ENCODE peak calls at places on chromosome 7, in eight cellular contexts. W, L, E, I, A, M, V and J are unnamed samples. For H3K36me3 and H3K27me3, the result is how much of the 10 kb centered on the place peaks cover.

GRCh38 chr7:108456845-108457540 is 757 bp upstream of the NRCAM start:
- DNase-seq in W (peak), L (no peak), E (no peak), I (no peak), A (no peak), M (no peak), V (no peak), J (no peak)

GRCh38 chr7:1812693-1813393 is 142.8 kb downstream of the ELFN1 start:
- DNase-seq in W (peak), L (no peak), E (no peak), I (no peak), A (peak), M (no peak), V (no peak), J (no peak)

GRCh38 chr7:149799397-149800168 is 26.2 kb upstream of the ZNF467 start:
- DNase-seq in W (peak), L (no peak), E (no peak), I (peak), A (peak), M (no peak), V (peak), J (no peak)

GRCh38 chr7:123828805-123829204 is 16.2 kb upstream of the HYAL4 start:
- DNase-seq in W (no peak), L (no peak), E (no peak), I (no peak), A (no peak), M (no peak), V (no peak), J (no peak)

GRCh38 chr7:77566421-77566820 is 29.3 kb downstream of the PTPN12 start:
- DNase-seq in W (no peak), L (no peak), E (no peak), I (no peak), A (no peak), M (no peak), V (no peak), J (no peak)

GRCh38 chr7:48105045-48105444 is 16.0 kb downstream of the UPP1 start:
- DNase-seq in W (no peak), L (no peak), E (no peak), I (no peak), A (no peak), M (no peak), V (no peak), J (no peak)

GRCh38 chr7:253491-254336 is 36.3 kb upstream of the FOXL3 start:
- DNase-seq in W (no peak), L (no peak), E (no peak), I (no peak), A (no peak), M (no peak), V (no peak), J (no peak)

GRCh38 chr7:87056346-87056745 is 3.1 kb downstream of the ELAPOR2 start:
- DNase-seq in W (no peak), L (no peak), E (no peak), I (no peak), A (no peak), M (no peak), V (no peak), J (no peak)

GRCh38 chr7:128003787-128004186 is 27.4 kb downstream of the LRRC4 start:
- DNase-seq in W (no peak), L (no peak), E (no peak), I (no peak), A (no peak), M (no peak), V (no peak), J (no peak)

GRCh38 chr7:142866361-142867096 is 11.7 kb downstream of the EPHB6 start:
- DNase-seq in W (peak), L (peak), E (no peak), I (no peak), A (peak), M (no peak), V (peak), J (no peak)

GRCh38 chr7:122310119-122311021 is 5.8 kb upstream of the FEZF1 start:
- DNase-seq in W (peak), L (no peak), E (no peak), I (no peak), A (peak), M (peak), V (no peak), J (no peak)

GRCh38 chr7:22801907-22802306 is 20.7 kb downstream of the TOMM7 start:
- DNase-seq in W (no peak), L (no peak), E (no peak), I (no peak), A (no peak), M (no peak), V (no peak), J (no peak)

GRCh38 chr7:73899731-73900142 is 38.8 kb downstream of the TMEM270 start:
- DNase-seq in W (no peak), L (peak), E (peak), I (no peak), A (no peak), M (no peak), V (peak), J (peak)

GRCh38 chr7:92953657-92954056 is 117.3 kb upstream of the CDK6 start:
- DNase-seq in W (peak), L (no peak), E (no peak), I (no peak), A (no peak), M (no peak), V (no peak), J (no peak)

GRCh38 chr7:55206235-55207029 is 158.7 kb upstream of the LANCL2 start:
- DNase-seq in W (no peak), L (peak), E (peak), I (no peak), A (no peak), M (no peak), V (no peak), J (peak)

GRCh38 chr7:70459546-70459945 is 672.4 kb upstream of the GALNT17 start:
- DNase-seq in W (no peak), L (no peak), E (no peak), I (no peak), A (no peak), M (no peak), V (no peak), J (no peak)

GRCh38 chr7:70460562-70460961 is 671.4 kb upstream of the GALNT17 start:
- DNase-seq in W (no peak), L (no peak), E (no peak), I (no peak), A (no peak), M (no peak), V (no peak), J (no peak)

GRCh38 chr7:70466725-70467364 is 665.1 kb upstream of the GALNT17 start:
- DNase-seq in W (no peak), L (no peak), E (no peak), I (no peak), A (no peak), M (no peak), V (no peak), J (no peak)

GRCh38 chr7:70460066-70460465 is 671.9 kb upstream of the GALNT17 start:
- DNase-seq in W (no peak), L (no peak), E (no peak), I (no peak), A (no peak), M (no peak), V (no peak), J (no peak)

GRCh38 chr7:70463332-70463938 is 668.5 kb upstream of the GALNT17 start:
- DNase-seq in W (no peak), L (no peak), E (no peak), I (no peak), A (no peak), M (no peak), V (no peak), J (no peak)
- H3K27ac ChIP-seq in W (no peak), L (no peak), E (no peak), I (no peak), A (no peak), M (no peak), V (no peak), J (no peak)

GRCh38 chr7:116902811-116903210 is 40.4 kb downstream of the CAPZA2 start:
- DNase-seq in W (no peak), L (no peak), E (no peak), I (no peak), A (no peak), M (no peak), V (no peak), J (no peak)

GRCh38 chr7:116895849-116896248 is 33.5 kb downstream of the CAPZA2 start:
- DNase-seq in W (no peak), L (no peak), E (no peak), I (no peak), A (no peak), M (no peak), V (no peak), J (no peak)

GRCh38 chr7:116901143-116901542 is 38.8 kb downstream of the CAPZA2 start:
- DNase-seq in W (no peak), L (no peak), E (no peak), I (no peak), A (no peak), M (no peak), V (no peak), J (no peak)

GRCh38 chr7:116897661-116898060 is 35.3 kb downstream of the CAPZA2 start:
- DNase-seq in W (no peak), L (peak), E (peak), I (no peak), A (no peak), M (no peak), V (no peak), J (no peak)

DNA sequence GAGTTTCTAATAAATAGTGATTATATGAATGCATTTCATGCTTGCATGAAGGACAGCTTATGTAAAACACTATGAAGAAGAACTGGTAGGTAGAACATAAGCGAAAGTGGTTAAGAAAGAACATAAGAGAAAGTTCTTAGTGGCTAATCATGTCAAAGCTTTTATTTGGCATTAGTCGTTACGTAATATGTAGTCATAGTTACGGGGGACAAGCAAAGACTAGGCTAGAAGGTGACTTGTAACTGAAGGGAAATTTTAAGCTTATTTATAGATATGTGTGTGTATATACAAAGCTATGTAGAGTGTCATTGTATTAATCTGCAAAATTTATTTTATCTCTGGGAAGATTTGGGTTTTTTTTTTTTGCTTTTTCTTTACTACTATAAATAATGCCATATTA is 36.9 kb downstream of the CAPZA2 start:
- DNase-seq in W (no peak), L (no peak), E (no peak), I (no peak), A (no peak), M (no peak), V (no peak), J (no peak)
- H3K36me3 ChIP-seq in W (under half), L (under half), E (under half), I (under half), A (half or more), M (under half), V (under half), J (under half)

GRCh38 chr7:103148131-103148993 is 537 bp downstream of the NAPEPLD start:
- DNase-seq in W (no peak), L (peak), E (no peak), I (no peak), A (no peak), M (no peak), V (no peak), J (no peak)
- H3K27me3 ChIP-seq in W (under half), L (under half), E (under half), I (under half), A (under half), M (under half), V (under half), J (under half)

GRCh38 chr7:36045275-36045674 is 107.8 kb upstream of the EEPD1 start:
- DNase-seq in W (no peak), L (peak), E (no peak), I (no peak), A (no peak), M (no peak), V (no peak), J (no peak)

GRCh38 chr7:36044096-36044892 is 108.8 kb upstream of the EEPD1 start:
- DNase-seq in W (no peak), L (peak), E (no peak), I (no peak), A (no peak), M (no peak), V (no peak), J (no peak)

GRCh38 chr7:36048141-36048901 is 104.7 kb upstream of the EEPD1 start:
- DNase-seq in W (no peak), L (peak), E (peak), I (no peak), A (no peak), M (no peak), V (no peak), J (peak)

GRCh38 chr7:36047254-36047653 is 105.8 kb upstream of the EEPD1 start:
- DNase-seq in W (no peak), L (peak), E (no peak), I (no peak), A (no peak), M (no peak), V (no peak), J (no peak)

GRCh38 chr7:36045830-36046341 is 107.2 kb upstream of the EEPD1 start:
- DNase-seq in W (no peak), L (no peak), E (no peak), I (no peak), A (no peak), M (no peak), V (no peak), J (no peak)
- H3K27ac ChIP-seq in W (no peak), L (no peak), E (no peak), I (no peak), A (no peak), M (no peak), V (peak), J (no peak)

GRCh38 chr7:5703572-5704533 is 77.6 kb downstream of the RNF216 start:
- DNase-seq in W (peak), L (peak), E (no peak), I (no peak), A (no peak), M (no peak), V (no peak), J (no peak)
- H3K36me3 ChIP-seq in W (under half), L (under half), E (under half), I (under half), A (half or more), M (under half), V (half or more), J (under half)

GRCh38 chr7:156125841-156126730 is 313.8 kb upstream of the SHH start:
- DNase-seq in W (no peak), L (no peak), E (no peak), I (no peak), A (no peak), M (no peak), V (no peak), J (no peak)
- H3K27me3 ChIP-seq in W (under half), L (under half), E (under half), I (under half), A (under half), M (under half), V (under half), J (under half)

GRCh38 chr7:101608772-101609713 is 20.1 kb downstream of the MYL10 start:
- DNase-seq in W (no peak), L (no peak), E (no peak), I (no peak), A (no peak), M (no peak), V (peak), J (no peak)

GRCh38 chr7:101604331-101604933 is 24.7 kb downstream of the MYL10 start:
- DNase-seq in W (no peak), L (no peak), E (no peak), I (no peak), A (no peak), M (no peak), V (no peak), J (no peak)

GRCh38 chr7:101605611-101606010 is 23.5 kb downstream of the MYL10 start:
- DNase-seq in W (no peak), L (no peak), E (no peak), I (no peak), A (no peak), M (no peak), V (no peak), J (no peak)

GRCh38 chr7:101602484-101603241 is 26.4 kb downstream of the MYL10 start:
- DNase-seq in W (peak), L (peak), E (peak), I (peak), A (peak), M (peak), V (peak), J (peak)

GRCh38 chr7:101606176-101606923 is 22.7 kb downstream of the MYL10 start:
- DNase-seq in W (no peak), L (no peak), E (no peak), I (no peak), A (no peak), M (no peak), V (no peak), J (no peak)
- H3K27ac ChIP-seq in W (no peak), L (no peak), E (no peak), I (no peak), A (no peak), M (no peak), V (no peak), J (no peak)